ENCODE peak calls at places on chromosomes 13 and 19, in ten cellular contexts. D, W, G, A, N, E, K, C, Q and T are unnamed samples.
A peak's percentile ranks its signal among the peaks of the same experiment; 100 is the strongest.

GRCh38 chr19:46376241-46377153 is 29.6 kb downstream of the PPP5C start:
- DNase-seq in E (no peak), W (no peak), D (no peak), K (peak; percentile 31), A (peak; percentile 7), Q (peak; percentile 26), C (no peak), N (no peak), G (no peak), T (no peak)

GRCh38 chr19:15538774-15539173 is 30.4 kb downstream of the CYP4F22 start:
- DNase-seq in D (no peak), N (no peak), W (no peak), A (no peak), Q (no peak), E (peak; percentile 22), K (no peak), C (peak; percentile 25), G (no peak), T (no peak)

GRCh38 chr19:46704379-46705076 is 12.4 kb downstream of the PRKD2 start:
- DNase-seq in A (peak; percentile 82), K (peak; percentile 86), E (peak; percentile 55), W (peak; percentile 55), D (peak; percentile 73), Q (peak; percentile 68), G (no peak), N (peak; percentile 71), C (peak; percentile 51), T (peak; percentile 80)

GRCh38 chr19:16111909-16112752 is 442 bp downstream of the RAB8A start:
- DNase-seq in N (no peak), Q (no peak), E (no peak), A (no peak), W (no peak), G (no peak), D (no peak), K (no peak), C (no peak), T (no peak)

GRCh38 chr19:27657271-27658051 is 1555.5 kb downstream of the UQCRFS1 start:
- DNase-seq in A (no peak), Q (no peak), D (no peak), N (no peak), W (no peak), E (no peak), C (peak; percentile 2), G (no peak), K (no peak), T (no peak)

GRCh38 chr19:3538965-3539742 is at the start of gene TEKTIP1:
- DNase-seq in K (no peak), A (no peak), Q (no peak), D (no peak), G (no peak), E (no peak), N (peak; percentile 41), W (no peak), C (no peak), T (no peak)

GRCh38 chr13:109587689-109588088 is 198.7 kb downstream of the IRS2 start:
- DNase-seq in W (no peak), K (no peak), G (no peak), N (no peak), E (no peak), Q (no peak), A (no peak), D (no peak), C (no peak), T (no peak)

GRCh38 chr13:20901668-20902437 is 693 bp downstream of the XPO4 start:
- DNase-seq in E (peak; percentile 26), N (peak; percentile 52), K (peak; percentile 50), G (no peak), A (peak; percentile 29), W (peak; percentile 27), Q (peak; percentile 37), C (peak; percentile 50), D (no peak), T (peak; percentile 15)

GRCh38 chr13:21541271-21541670 is 62.7 kb downstream of the MICU2 start:
- DNase-seq in C (peak; percentile 35), W (no peak), K (no peak), N (no peak), G (no peak), E (no peak), A (no peak), D (no peak), Q (no peak), T (no peak)

GRCh38 chr13:80214521-80214941 is 126.4 kb downstream of the SPRY2 start:
- DNase-seq in W (no peak), C (no peak), D (no peak), A (no peak), K (no peak), Q (no peak), N (no peak), E (no peak), G (peak; percentile 33), T (no peak)

GRCh38 chr19:19647037-19647835 is 3.8 kb upstream of the GMIP start:
- DNase-seq in D (peak; percentile 14), N (no peak), A (no peak), Q (no peak), G (no peak), E (no peak), W (no peak), C (no peak), K (no peak), T (no peak)

GRCh38 chr13:46926856-46927625 is 30.2 kb upstream of the HTR2A start:
- DNase-seq in Q (no peak), C (no peak), D (no peak), N (no peak), K (no peak), W (peak; percentile 64), G (no peak), A (no peak), E (peak; percentile 47), T (no peak)

GRCh38 chr19:15195987-15196682 is 4.7 kb downstream of the NOTCH3 start:
- DNase-seq in A (peak; percentile 90), K (no peak), N (peak; percentile 70), C (peak; percentile 97), Q (peak; percentile 79), E (no peak), W (no peak), D (no peak), G (no peak), T (no peak)

GRCh38 chr13:45451282-45451681 is 13.5 kb upstream of the COG3 start:
- DNase-seq in D (no peak), A (no peak), N (no peak), G (no peak), E (no peak), Q (no peak), C (no peak), K (no peak), W (no peak), T (no peak)

GRCh38 chr13:30881191-30881651 is 24.9 kb upstream of the MEDAG start:
- DNase-seq in C (no peak), K (no peak), W (peak; percentile 56), A (no peak), E (peak; percentile 31), D (peak; percentile 46), N (no peak), G (no peak), Q (peak; percentile 47), T (no peak)

GRCh38 chr13:35016362-35017148 is 74.5 kb downstream of the NBEA start:
- DNase-seq in K (no peak), N (peak; percentile 7), E (no peak), Q (no peak), A (no peak), D (no peak), G (no peak), W (no peak), C (no peak), T (no peak)

DNA sequence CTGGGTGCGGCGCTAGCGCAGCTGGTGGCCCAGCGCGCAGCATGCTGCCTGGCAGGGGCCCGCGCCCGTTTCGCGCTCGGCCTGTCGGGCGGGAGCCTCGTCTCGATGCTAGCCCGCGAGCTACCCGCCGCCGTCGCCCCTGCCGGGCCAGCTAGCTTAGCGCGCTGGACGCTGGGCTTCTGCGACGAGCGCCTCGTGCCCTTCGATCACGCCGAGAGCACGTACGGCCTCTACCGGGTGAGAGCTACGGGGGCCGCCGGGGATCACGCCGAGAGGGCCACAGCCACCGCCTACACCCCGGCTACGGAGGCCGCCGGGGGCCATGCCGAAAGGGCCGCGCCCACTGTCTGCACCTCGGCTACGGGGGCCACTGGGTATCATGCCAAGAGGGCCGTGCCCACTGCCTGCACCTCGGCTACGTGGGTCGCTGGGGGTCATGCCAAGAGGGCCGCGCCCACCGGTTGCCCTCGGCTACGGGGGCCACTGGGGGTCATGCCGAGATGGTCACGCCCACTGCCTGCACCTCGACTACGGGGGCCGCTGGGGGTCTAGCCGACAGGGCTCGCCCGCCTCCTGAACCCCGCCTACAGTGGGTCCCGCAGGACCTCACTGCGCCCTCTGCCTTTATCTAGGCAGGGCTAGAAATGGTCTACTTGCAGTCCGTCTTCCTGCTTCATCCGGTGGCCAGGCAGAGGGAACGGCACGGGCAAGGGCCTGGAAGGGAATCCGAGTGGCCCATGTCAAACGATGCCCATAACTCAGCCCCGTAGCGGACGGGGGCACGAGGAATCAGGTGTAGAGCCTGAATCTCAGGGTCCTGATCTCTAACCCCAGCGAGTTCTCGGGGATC is 500 bp downstream of the PGLS start:
- DNase-seq in Q (peak; percentile 91), C (peak; percentile 77), W (peak; percentile 91), D (peak; percentile 88), G (no peak), N (peak; percentile 88), K (peak; percentile 91), E (peak; percentile 84), A (peak; percentile 83), T (peak; percentile 84)
- TF ChIP-seq CTCF in Q (no peak), C (no peak), W (no peak), D (peak; percentile 26), G (no peak), N (no peak), K (peak; percentile 41), E (peak; percentile 16), A (no peak), T (no peak)

GRCh38 chr13:37138169-37138568 is 32.7 kb upstream of the CSNK1A1L start:
- DNase-seq in E (peak; percentile 44), K (no peak), D (no peak), Q (no peak), N (no peak), W (peak; percentile 41), C (peak; percentile 22), G (no peak), A (no peak), T (no peak)
- TF ChIP-seq CTCF in E (peak; percentile 35), K (no peak), D (no peak), Q (no peak), N (peak; percentile 22), W (peak; percentile 32), C (peak; percentile 16), G (peak; percentile 10), A (no peak), T (no peak)

DNA sequence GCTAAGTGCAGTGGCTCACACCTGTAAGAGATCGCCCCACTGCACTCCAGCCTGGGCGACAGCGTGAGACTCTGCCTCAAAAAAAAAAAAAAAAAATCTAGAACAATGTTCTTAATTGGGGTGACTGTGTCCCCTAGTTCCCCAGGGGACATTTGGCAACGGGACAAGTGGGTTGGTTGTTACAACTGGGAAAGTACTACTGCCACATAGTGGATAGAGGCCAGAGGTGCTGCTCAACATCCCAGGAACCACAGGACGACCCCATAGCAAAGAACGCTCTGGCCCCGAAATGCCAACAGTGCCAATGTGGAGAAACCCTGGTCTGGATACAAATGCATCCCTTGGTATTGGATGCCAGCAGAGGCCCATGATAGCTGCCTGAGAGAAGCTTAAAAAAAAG is 11.8 kb downstream of the NLRP12 start:
- DNase-seq in D (no peak), K (no peak), E (no peak), W (no peak), G (no peak), A (no peak), Q (no peak), C (no peak), N (peak; percentile 41), T (no peak)
- TF ChIP-seq CTCF in D (no peak), K (no peak), E (peak; percentile 41), W (peak; percentile 27), G (no peak), A (no peak), Q (no peak), C (no peak), N (peak; percentile 46), T (no peak)

GRCh38 chr13:24670927-24671326 is 9.3 kb upstream of the ATP12A start:
- DNase-seq in C (no peak), Q (no peak), E (peak; percentile 18), A (no peak), K (no peak), N (peak; percentile 77), W (peak; percentile 11), D (no peak), G (no peak), T (no peak)
- TF ChIP-seq CTCF in C (peak; percentile 10), Q (no peak), E (peak; percentile 28), A (no peak), K (no peak), N (peak; percentile 22), W (no peak), D (no peak), G (peak; percentile 36), T (peak; percentile 24)